ENCODE peak calls at places on chromosomes 1 and 21, in four cellular contexts. B is coronary artery, Q is pancreas, D is fibroblast of villous mesenchyme. H is an unnamed sample.

GRCh38 chr1:97379387-97380075 is 541.3 kb downstream of the DPYD start:
- DNase-seq in Q (no peak), B (no peak), D (peak), H (peak)

GRCh38 chr1:1264868-1265272 is 8.8 kb downstream of the UBE2J2 start:
- DNase-seq in D (peak), B (no peak), Q (no peak), H (peak)

GRCh38 chr1:243455760-243456651 is 200.2 kb downstream of the SDCCAG8 start:
- DNase-seq in D (no peak), Q (no peak), B (no peak), H (no peak)

GRCh38 chr1:180981596-180982387 is 40.9 kb downstream of the STX6 start:
- DNase-seq in B (no peak), Q (no peak), D (no peak), H (no peak)

GRCh38 chr1:5915587-5916571 is 76.3 kb downstream of the NPHP4 start:
- DNase-seq in Q (no peak), D (peak), B (peak), H (no peak)

GRCh38 chr1:45299296-45299695 is 27.4 kb upstream of the HPDL start:
- DNase-seq in B (no peak), D (no peak), Q (no peak), H (no peak)

GRCh38 chr21:30104246-30104645 is 62.4 kb downstream of the CLDN17 start:
- DNase-seq in Q (no peak), B (no peak), D (no peak), H (no peak)

GRCh38 chr21:14766241-14766640 is 220.1 kb upstream of the SAMSN1 start:
- DNase-seq in Q (no peak), B (no peak), D (no peak), H (no peak)

GRCh38 chr1:119204940-119205339 is 64.5 kb upstream of the WARS2 start:
- DNase-seq in B (no peak), Q (no peak), D (no peak), H (no peak)

GRCh38 chr1:50419907-50420248 is 3.4 kb downstream of the DMRTA2 start:
- DNase-seq in D (no peak), B (no peak), Q (no peak), H (no peak)

GRCh38 chr1:50417946-50418599 is 5.2 kb downstream of the DMRTA2 start:
- DNase-seq in Q (no peak), B (no peak), D (no peak), H (no peak)

GRCh38 chr1:50418600-50419109 is 4.6 kb downstream of the DMRTA2 start:
- DNase-seq in B (no peak), D (no peak), Q (no peak), H (no peak)

GRCh38 chr1:50420283-50420682 is 3.0 kb downstream of the DMRTA2 start:
- DNase-seq in B (no peak), D (no peak), Q (no peak), H (no peak)

DNA sequence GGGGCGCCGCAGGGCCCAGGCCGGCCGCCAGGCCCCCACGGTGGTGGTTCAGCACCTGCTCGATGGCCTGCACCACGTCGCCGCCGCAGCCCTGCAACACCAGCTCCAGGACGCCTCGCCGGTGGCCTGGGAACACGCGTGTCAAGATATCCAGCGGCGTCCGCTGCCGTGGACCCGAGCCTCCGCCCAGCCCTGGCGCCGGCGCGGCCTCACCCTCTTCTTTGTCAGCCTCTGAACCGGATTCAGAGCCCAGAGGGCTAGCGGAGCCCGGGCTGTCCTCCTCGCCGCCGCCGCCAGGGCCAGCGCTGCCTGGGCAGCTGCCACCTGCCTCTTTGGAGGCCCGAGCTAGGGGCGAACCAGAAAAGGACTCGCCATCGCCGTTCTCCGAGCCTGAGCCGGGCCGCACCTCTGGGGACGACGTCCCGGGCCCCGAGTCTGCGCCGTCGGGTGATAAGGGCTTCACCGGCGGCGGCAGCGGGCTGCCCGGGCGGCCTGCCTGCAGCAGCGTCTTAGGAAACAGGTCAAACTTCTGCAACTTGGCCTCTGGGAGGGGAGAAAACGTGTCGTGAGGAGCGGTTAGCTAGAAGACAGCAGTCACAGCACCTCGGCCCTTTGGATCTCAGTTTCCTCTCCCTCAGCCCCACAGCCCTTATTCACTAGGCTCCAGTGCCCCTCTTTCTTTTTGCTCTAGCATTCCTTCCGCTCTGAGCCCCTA is 3.9 kb downstream of the DMRTA2 start:
- DNase-seq in D (no peak), Q (peak), B (no peak), H (no peak)
- H3K4me3 ChIP-seq in D (no peak), Q (no peak), B (peak), H (no peak)

GRCh38 chr1:150221552-150221951 is 14.4 kb downstream of the ANP32E start:
- DNase-seq in Q (no peak), D (peak), B (no peak), H (no peak)
- TF ChIP-seq CTCF in Q (no peak), D (peak), B (no peak), H (peak)

DNA sequence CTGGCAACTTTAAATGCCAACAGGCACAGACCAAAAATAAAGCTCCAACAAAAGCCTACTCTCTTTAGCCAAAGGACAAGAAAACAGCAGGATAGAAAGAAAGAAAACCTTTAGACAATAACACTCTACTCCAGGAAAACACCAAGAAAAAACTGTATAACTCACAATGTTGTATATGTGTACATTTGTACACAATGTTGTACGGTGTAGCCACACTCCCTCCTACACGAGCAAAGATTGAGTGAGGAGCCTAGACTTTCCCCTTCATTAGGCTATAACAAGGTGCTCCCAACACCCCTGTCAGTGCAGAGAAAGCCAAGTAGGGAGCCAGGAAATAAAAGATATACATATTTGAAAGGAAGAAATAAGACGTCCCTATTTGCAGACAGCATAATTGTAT is 24.0 kb downstream of the GJA4 start:
- DNase-seq in D (no peak), B (no peak), Q (no peak), H (no peak)
- H3K4me3 ChIP-seq in D (no peak), B (no peak), Q (no peak), H (no peak)

GRCh38 chr1:165063181-165063955 is 293.1 kb downstream of the LMX1A start:
- DNase-seq in Q (no peak), D (peak), B (no peak), H (no peak)
- TF ChIP-seq CTCF in Q (no peak), D (no peak), B (no peak), H (no peak)

DNA sequence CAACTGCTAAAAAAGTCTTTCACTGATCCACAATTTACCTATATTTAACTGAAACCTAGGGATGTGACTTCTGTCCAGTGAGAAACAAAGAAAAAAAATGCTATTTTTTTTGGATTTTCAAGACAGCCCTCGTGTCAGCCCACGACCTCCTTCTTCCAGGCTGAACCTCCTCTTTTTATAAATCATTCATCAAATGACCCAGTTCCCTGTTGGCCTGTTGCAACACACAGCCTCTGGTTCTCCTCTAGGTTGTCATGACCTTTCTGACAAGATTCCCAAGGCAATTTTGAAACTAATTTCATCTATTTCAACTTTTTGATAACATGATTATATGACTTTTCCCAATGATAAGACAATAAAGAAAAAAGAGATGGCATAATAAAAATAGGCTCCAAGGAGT is 74.6 kb downstream of the PGBD5 start:
- DNase-seq in Q (no peak), B (no peak), D (peak), H (no peak)
- H3K4me3 ChIP-seq in Q (no peak), B (no peak), D (no peak), H (no peak)

DNA sequence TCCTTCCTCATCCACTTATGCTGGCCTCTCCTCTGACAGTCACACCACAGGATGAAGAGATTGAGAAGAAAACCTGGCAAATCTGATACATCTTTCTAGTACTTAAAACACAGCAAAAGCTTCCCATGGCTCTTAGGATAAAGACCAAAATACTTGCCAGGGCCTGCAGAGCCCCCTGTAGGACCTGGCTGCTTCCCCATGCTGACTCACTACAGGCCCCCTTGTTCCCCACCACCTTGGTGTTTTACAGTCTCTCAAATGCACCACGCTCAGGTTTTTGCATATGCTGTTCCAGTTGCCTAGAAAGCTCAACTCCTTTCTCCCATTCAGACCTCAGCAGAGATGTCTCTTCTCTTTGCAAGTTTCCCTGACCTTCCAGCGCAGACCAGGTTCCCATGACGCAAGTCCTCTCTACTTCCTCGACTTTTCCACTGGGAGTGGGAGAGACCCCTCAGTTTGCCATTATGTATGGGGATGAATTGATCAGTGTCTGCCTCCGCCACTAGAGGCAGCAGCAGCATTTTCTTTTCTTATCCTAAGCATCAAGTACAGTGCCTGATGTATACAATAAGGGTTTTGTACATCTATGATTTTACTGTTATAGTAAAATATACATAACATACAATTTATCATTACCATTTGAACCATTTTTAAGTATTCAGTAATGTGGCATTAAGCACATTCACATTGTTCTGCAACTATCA is 113.8 kb upstream of the C8B start:
- DNase-seq in Q (no peak), B (no peak), D (no peak), H (no peak)
- TF ChIP-seq CTCF in Q (no peak), B (no peak), D (no peak), H (no peak)

GRCh38 chr1:194862129-194862528 is 1675.7 kb upstream of the B3GALT2 start:
- DNase-seq in Q (no peak), B (no peak), D (no peak), H (no peak)
- H3K4me3 ChIP-seq in Q (no peak), B (no peak), D (no peak), H (no peak)

H was measured in AG04449.